ENCODE peak calls at places on chromosomes 12 and 14, in five cellular contexts. X is mesothelial cell of epicardium, N is colonic mucosa, H is endothelial cell, G is Right ventricle myocardium inferior. Q is an unnamed sample.

GRCh38 chr12:124457287-124458219 is 109.9 kb downstream of the NCOR2 start:
- DNase-seq in X (no peak), N (peak; percentile 70), H (no peak), G (peak; percentile 90), Q (peak; percentile 96)

GRCh38 chr12:79911889-79912656 is 22.8 kb downstream of the PPP1R12A start:
- DNase-seq in X (no peak), N (no peak), H (no peak), G (no peak), Q (no peak)

GRCh38 chr14:85590784-85591183 is 60.8 kb downstream of the FLRT2 start:
- DNase-seq in X (no peak), N (no peak), H (no peak), G (no peak), Q (no peak)

GRCh38 chr12:115763376-115763775 is 514.1 kb downstream of the MED13L start:
- DNase-seq in X (no peak), N (no peak), H (no peak), G (no peak), Q (no peak)

GRCh38 chr12:12890492-12890814 is 909 bp upstream of the GPRC5A start:
- DNase-seq in X (no peak), N (peak; percentile 57), H (no peak), G (no peak), Q (no peak)

GRCh38 chr14:76152333-76152681 is 585 bp downstream of the GPATCH2L start:
- DNase-seq in X (peak; percentile 68), N (peak; percentile 66), H (peak; percentile 72), G (peak; percentile 75), Q (peak; percentile 90)

GRCh38 chr12:79690156-79690605 is 583 bp downstream of the PAWR start:
- DNase-seq in X (peak; percentile 73), N (no peak), H (peak; percentile 50), G (no peak), Q (no peak)

GRCh38 chr12:84038241-84038640 is 874.4 kb downstream of the SLC6A15 start:
- DNase-seq in X (no peak), N (no peak), H (no peak), G (no peak), Q (no peak)

GRCh38 chr14:68548194-68549056 is 244.4 kb downstream of the ZFP36L1 start:
- DNase-seq in X (peak; percentile 82), N (peak; percentile 66), H (no peak), G (peak; percentile 91), Q (no peak)

GRCh38 chr14:44846232-44846824 is 115.4 kb downstream of the KLHL28 start:
- DNase-seq in X (no peak), N (no peak), H (peak; percentile 26), G (no peak), Q (no peak)

GRCh38 chr14:100644383-100644782 is 57.2 kb upstream of the BEGAIN start:
- DNase-seq in X (no peak), N (no peak), H (no peak), G (no peak), Q (no peak)

GRCh38 chr12:42701079-42701478 is 111.5 kb upstream of the PRICKLE1 start:
- DNase-seq in X (no peak), N (no peak), H (no peak), G (no peak), Q (no peak)

GRCh38 chr12:12718853-12719252 is 1.7 kb downstream of the CDKN1B start:
- DNase-seq in X (no peak), N (no peak), H (no peak), G (no peak), Q (no peak)

GRCh38 chr14:51862171-51862838 is 1.9 kb downstream of the GNG2 start:
- DNase-seq in X (no peak), N (no peak), H (no peak), G (no peak), Q (no peak)

GRCh38 chr14:21220874-21221477 is 48.3 kb downstream of the HNRNPC start:
- DNase-seq in X (no peak), N (no peak), H (no peak), G (no peak), Q (no peak)

GRCh38 chr12:39959016-39959415 is 146.9 kb downstream of the SLC2A13 start:
- DNase-seq in X (no peak), N (no peak), H (no peak), G (no peak), Q (no peak)

GRCh38 chr12:68855771-68856170 is 47.8 kb downstream of the MDM2 start:
- DNase-seq in X (no peak), N (no peak), H (no peak), G (no peak), Q (no peak)

GRCh38 chr14:68147331-68147730 is 327.8 kb downstream of the RAD51B start:
- DNase-seq in X (no peak), N (no peak), H (no peak), G (no peak), Q (no peak)

GRCh38 chr12:1853716-1854115 is 33.4 kb downstream of the LRTM2 start:
- DNase-seq in X (peak; percentile 22), N (no peak), H (no peak), G (no peak), Q (no peak)

GRCh38 chr14:73426877-73427276 is 31.5 kb downstream of the NUMB start:
- DNase-seq in X (no peak), N (no peak), H (no peak), G (no peak), Q (no peak)

GRCh38 chr14:28757790-28758189 is 8.8 kb upstream of the FOXG1 start:
- DNase-seq in X (no peak), N (no peak), H (no peak), G (no peak), Q (no peak)

GRCh38 chr14:86168376-86168775 is 638.4 kb downstream of the FLRT2 start:
- DNase-seq in X (no peak), N (no peak), H (no peak), G (no peak), Q (no peak)

GRCh38 chr12:124395986-124396385 is 101.1 kb downstream of the RFLNA start:
- DNase-seq in X (no peak), N (no peak), H (no peak), G (no peak), Q (no peak)

GRCh38 chr12:50788562-50788961 is 24.7 kb downstream of the ATF1 start:
- DNase-seq in X (no peak), N (no peak), H (no peak), G (no peak), Q (no peak)

GRCh38 chr12:21219206-21219605 is 88.2 kb downstream of the SLCO1B1 start:
- DNase-seq in X (no peak), N (no peak), H (no peak), G (no peak), Q (no peak)

GRCh38 chr12:116964004-116964739 is 53.4 kb downstream of the FBXW8 start:
- DNase-seq in X (no peak), N (no peak), H (no peak), G (no peak), Q (no peak)

GRCh38 chr14:50961606-50962259 is 17.4 kb upstream of the PYGL start:
- DNase-seq in X (no peak), N (no peak), H (no peak), G (no peak), Q (no peak)